ENCODE peak calls at places on chromosomes 16 and 17, in five cellular contexts. One of them, this sample, is unnamed.

GRCh38 chr17:50047488-50048126 is 8.3 kb upstream of the ITGA3 start:
- DNase-seq in tibial artery: no peak
- DNase-seq in dorsolateral prefrontal cortex: no peak
- DNase-seq in heart right ventricle: no peak
- DNase-seq in naive thymus-derived CD4-positive, alpha-beta T cell: no peak
- DNase-seq in this sample: no peak

GRCh38 chr17:50396261-50397110 is 837 bp downstream of the LRRC59 start:
- DNase-seq in naive thymus-derived CD4-positive, alpha-beta T cell: peak
- DNase-seq in heart right ventricle: no peak
- DNase-seq in tibial artery: no peak
- DNase-seq in dorsolateral prefrontal cortex: no peak
- DNase-seq in this sample: no peak

GRCh38 chr17:80675451-80676095 is 130.9 kb downstream of the RPTOR start:
- DNase-seq in heart right ventricle: no peak
- DNase-seq in tibial artery: no peak
- DNase-seq in dorsolateral prefrontal cortex: no peak
- DNase-seq in naive thymus-derived CD4-positive, alpha-beta T cell: no peak
- DNase-seq in this sample: no peak

GRCh38 chr17:67602974-67603373 is 114.8 kb upstream of the NOL11 start:
- DNase-seq in dorsolateral prefrontal cortex: no peak
- DNase-seq in tibial artery: no peak
- DNase-seq in naive thymus-derived CD4-positive, alpha-beta T cell: peak
- DNase-seq in heart right ventricle: no peak
- DNase-seq in this sample: no peak

GRCh38 chr16:22685162-22685830 is 128.7 kb upstream of the HS3ST2 start:
- DNase-seq in heart right ventricle: no peak
- DNase-seq in dorsolateral prefrontal cortex: no peak
- DNase-seq in naive thymus-derived CD4-positive, alpha-beta T cell: no peak
- DNase-seq in tibial artery: peak
- DNase-seq in this sample: no peak

GRCh38 chr17:1552911-1553310 is 9.7 kb downstream of the PITPNA start:
- DNase-seq in dorsolateral prefrontal cortex: no peak
- DNase-seq in tibial artery: no peak
- DNase-seq in naive thymus-derived CD4-positive, alpha-beta T cell: no peak
- DNase-seq in heart right ventricle: no peak
- DNase-seq in this sample: no peak

GRCh38 chr16:20704281-20704680 is 6.8 kb upstream of the ACSM1 start:
- DNase-seq in naive thymus-derived CD4-positive, alpha-beta T cell: no peak
- DNase-seq in dorsolateral prefrontal cortex: no peak
- DNase-seq in heart right ventricle: no peak
- DNase-seq in tibial artery: no peak
- DNase-seq in this sample: no peak

GRCh38 chr17:5123343-5124124 is 7.7 kb downstream of the USP6 start:
- DNase-seq in naive thymus-derived CD4-positive, alpha-beta T cell: no peak
- DNase-seq in tibial artery: no peak
- DNase-seq in heart right ventricle: no peak
- DNase-seq in dorsolateral prefrontal cortex: no peak
- DNase-seq in this sample: no peak

GRCh38 chr17:60573139-60573975 is 26.6 kb upstream of the PPM1D start:
- DNase-seq in tibial artery: no peak
- DNase-seq in naive thymus-derived CD4-positive, alpha-beta T cell: no peak
- DNase-seq in heart right ventricle: no peak
- DNase-seq in dorsolateral prefrontal cortex: no peak
- DNase-seq in this sample: no peak

GRCh38 chr17:15883617-15884111 is 61.3 kb upstream of the ADORA2B start:
- DNase-seq in naive thymus-derived CD4-positive, alpha-beta T cell: no peak
- DNase-seq in tibial artery: no peak
- DNase-seq in dorsolateral prefrontal cortex: no peak
- DNase-seq in heart right ventricle: no peak
- DNase-seq in this sample: no peak

GRCh38 chr17:751269-752001 is 629 bp downstream of the GEMIN4 start:
- DNase-seq in naive thymus-derived CD4-positive, alpha-beta T cell: peak
- DNase-seq in tibial artery: peak
- DNase-seq in dorsolateral prefrontal cortex: no peak
- DNase-seq in heart right ventricle: no peak
- DNase-seq in this sample: no peak

DNA sequence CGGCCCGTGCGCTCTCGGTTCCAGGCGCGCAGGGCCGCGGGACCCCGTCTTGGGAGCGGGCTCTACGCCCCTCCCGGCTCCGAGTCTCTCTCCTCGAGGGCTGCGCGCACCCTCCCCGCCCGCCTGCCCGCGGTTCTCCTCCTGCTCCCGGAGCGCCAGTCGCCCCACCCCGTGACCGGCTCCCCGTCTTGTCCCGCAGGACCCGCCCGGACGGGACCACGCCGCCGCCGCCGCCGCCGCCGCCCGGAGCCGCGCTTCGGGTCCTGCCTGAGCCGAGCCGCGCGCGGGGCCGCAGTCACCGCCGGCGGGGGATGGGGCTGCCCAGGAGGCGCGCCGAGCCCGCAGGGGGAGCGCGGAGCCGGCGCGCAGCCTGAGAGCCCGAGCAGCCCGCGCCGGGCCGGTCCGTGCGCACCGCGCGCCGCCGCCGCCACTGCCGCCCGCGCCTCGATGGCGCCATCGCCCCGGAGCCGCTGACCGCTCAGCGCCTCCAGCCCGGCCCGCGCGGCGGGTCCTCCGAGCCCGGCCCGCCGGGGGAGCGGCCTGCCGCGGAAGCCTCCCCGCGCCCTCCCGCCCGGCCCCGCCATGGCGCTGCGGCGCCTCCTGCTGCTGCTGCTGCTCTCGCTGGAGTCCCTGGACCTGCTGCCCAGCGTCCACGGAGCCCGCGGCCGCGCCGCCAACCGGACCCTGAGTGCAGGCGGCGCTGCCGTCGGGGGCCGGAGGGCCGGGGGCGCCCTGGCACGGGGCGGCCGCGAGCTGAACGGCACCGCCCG is at the start of gene SHISA6:
- DNase-seq in naive thymus-derived CD4-positive, alpha-beta T cell: no peak
- DNase-seq in tibial artery: no peak
- DNase-seq in heart right ventricle: no peak
- DNase-seq in dorsolateral prefrontal cortex: no peak
- DNase-seq in this sample: no peak
- H3K4me3 ChIP-seq in naive thymus-derived CD4-positive, alpha-beta T cell: no peak
- H3K4me3 ChIP-seq in tibial artery: peak
- H3K4me3 ChIP-seq in heart right ventricle: peak
- H3K4me3 ChIP-seq in dorsolateral prefrontal cortex: peak
- H3K4me3 ChIP-seq in this sample: peak

GRCh38 chr16:86772671-86773338 is 194.5 kb downstream of the FOXL1 start:
- DNase-seq in dorsolateral prefrontal cortex: no peak
- DNase-seq in heart right ventricle: no peak
- DNase-seq in tibial artery: no peak
- DNase-seq in naive thymus-derived CD4-positive, alpha-beta T cell: no peak
- DNase-seq in this sample: no peak

GRCh38 chr16:86774931-86775330 is 196.6 kb downstream of the FOXL1 start:
- DNase-seq in heart right ventricle: no peak
- DNase-seq in dorsolateral prefrontal cortex: no peak
- DNase-seq in naive thymus-derived CD4-positive, alpha-beta T cell: no peak
- DNase-seq in tibial artery: no peak
- DNase-seq in this sample: no peak

GRCh38 chr16:86771506-86772230 is 193.3 kb downstream of the FOXL1 start:
- DNase-seq in tibial artery: no peak
- DNase-seq in heart right ventricle: no peak
- DNase-seq in naive thymus-derived CD4-positive, alpha-beta T cell: no peak
- DNase-seq in dorsolateral prefrontal cortex: no peak
- DNase-seq in this sample: no peak

GRCh38 chr16:86773339-86773715 is 195.0 kb downstream of the FOXL1 start:
- DNase-seq in tibial artery: no peak
- DNase-seq in dorsolateral prefrontal cortex: no peak
- DNase-seq in naive thymus-derived CD4-positive, alpha-beta T cell: no peak
- DNase-seq in heart right ventricle: no peak
- DNase-seq in this sample: no peak

GRCh38 chr16:86772231-86772510 is 193.8 kb downstream of the FOXL1 start:
- DNase-seq in tibial artery: no peak
- DNase-seq in heart right ventricle: no peak
- DNase-seq in dorsolateral prefrontal cortex: no peak
- DNase-seq in naive thymus-derived CD4-positive, alpha-beta T cell: no peak
- DNase-seq in this sample: no peak
- H3K4me3 ChIP-seq in tibial artery: no peak
- H3K4me3 ChIP-seq in heart right ventricle: no peak
- H3K4me3 ChIP-seq in dorsolateral prefrontal cortex: no peak
- H3K4me3 ChIP-seq in naive thymus-derived CD4-positive, alpha-beta T cell: no peak
- H3K4me3 ChIP-seq in this sample: no peak

DNA sequence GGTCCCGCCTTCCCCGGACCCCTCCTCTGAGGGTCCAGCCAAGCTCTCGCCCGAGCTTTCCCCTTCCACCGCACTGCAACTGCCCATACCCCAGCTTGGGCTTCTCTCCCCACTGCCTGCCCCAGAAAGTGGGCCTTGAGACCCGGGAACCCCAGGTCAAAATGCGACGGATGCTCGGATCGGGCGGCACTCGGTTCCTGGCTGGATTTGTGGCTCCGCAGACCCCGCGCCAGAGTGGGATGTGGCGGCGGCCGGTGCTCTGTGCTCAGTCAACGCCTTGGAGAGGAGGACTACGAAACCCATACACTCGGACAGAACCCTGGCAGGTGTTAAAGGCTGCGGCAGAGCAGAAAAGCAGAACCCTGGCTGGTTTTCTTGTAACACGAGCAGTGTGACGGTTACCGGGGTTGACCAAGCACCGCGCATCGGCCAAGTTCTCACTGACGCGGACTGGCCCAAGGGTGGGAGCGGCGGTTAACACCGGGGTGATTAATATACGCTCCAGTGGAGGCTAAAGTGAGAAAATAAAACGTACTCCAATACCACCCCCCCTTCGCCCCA is 885 bp upstream of the SLFN13 start:
- DNase-seq in tibial artery: peak
- DNase-seq in naive thymus-derived CD4-positive, alpha-beta T cell: no peak
- DNase-seq in dorsolateral prefrontal cortex: no peak
- DNase-seq in heart right ventricle: peak
- DNase-seq in this sample: no peak
- H3K4me3 ChIP-seq in tibial artery: peak
- H3K4me3 ChIP-seq in naive thymus-derived CD4-positive, alpha-beta T cell: no peak
- H3K4me3 ChIP-seq in dorsolateral prefrontal cortex: peak
- H3K4me3 ChIP-seq in heart right ventricle: peak
- H3K4me3 ChIP-seq in this sample: peak

DNA sequence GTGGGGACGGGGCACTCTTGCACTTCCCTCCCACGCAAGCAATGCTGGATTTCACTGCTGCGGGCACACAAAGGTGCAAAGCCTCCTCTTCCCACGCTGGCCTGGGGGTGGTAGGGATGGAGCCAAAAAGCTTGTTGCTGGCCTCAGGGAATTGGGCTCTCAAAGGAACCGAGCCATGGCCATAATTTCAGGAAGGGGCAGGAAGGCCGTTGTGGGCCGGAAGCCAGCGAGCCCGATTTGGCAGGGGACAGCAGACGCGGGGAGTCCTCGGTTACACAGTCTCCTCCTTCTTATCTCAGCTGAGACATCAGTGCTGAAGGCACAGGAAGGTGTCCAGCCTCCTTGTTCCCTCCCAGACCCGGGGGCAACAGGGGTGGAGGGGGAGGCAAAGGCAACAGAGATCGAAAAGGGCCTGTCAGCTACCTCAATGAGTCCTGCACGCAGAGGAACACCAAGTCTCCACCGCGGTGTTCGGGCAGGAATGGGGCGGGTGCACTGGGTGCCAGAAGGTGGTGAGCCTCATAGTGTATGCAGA is 59.5 kb downstream of the SLFN11 start:
- DNase-seq in tibial artery: no peak
- DNase-seq in dorsolateral prefrontal cortex: no peak
- DNase-seq in naive thymus-derived CD4-positive, alpha-beta T cell: peak
- DNase-seq in heart right ventricle: peak
- DNase-seq in this sample: no peak
- H3K4me3 ChIP-seq in tibial artery: peak
- H3K4me3 ChIP-seq in dorsolateral prefrontal cortex: peak
- H3K4me3 ChIP-seq in naive thymus-derived CD4-positive, alpha-beta T cell: peak
- H3K4me3 ChIP-seq in heart right ventricle: peak
- H3K4me3 ChIP-seq in this sample: peak

GRCh38 chr16:66903544-66904427 is 14.9 kb downstream of the CDH16 start:
- DNase-seq in naive thymus-derived CD4-positive, alpha-beta T cell: no peak
- DNase-seq in dorsolateral prefrontal cortex: no peak
- DNase-seq in tibial artery: no peak
- DNase-seq in heart right ventricle: peak
- DNase-seq in this sample: no peak
- H3K4me3 ChIP-seq in naive thymus-derived CD4-positive, alpha-beta T cell: no peak
- H3K4me3 ChIP-seq in dorsolateral prefrontal cortex: no peak
- H3K4me3 ChIP-seq in tibial artery: no peak
- H3K4me3 ChIP-seq in heart right ventricle: peak
- H3K4me3 ChIP-seq in this sample: no peak

DNA sequence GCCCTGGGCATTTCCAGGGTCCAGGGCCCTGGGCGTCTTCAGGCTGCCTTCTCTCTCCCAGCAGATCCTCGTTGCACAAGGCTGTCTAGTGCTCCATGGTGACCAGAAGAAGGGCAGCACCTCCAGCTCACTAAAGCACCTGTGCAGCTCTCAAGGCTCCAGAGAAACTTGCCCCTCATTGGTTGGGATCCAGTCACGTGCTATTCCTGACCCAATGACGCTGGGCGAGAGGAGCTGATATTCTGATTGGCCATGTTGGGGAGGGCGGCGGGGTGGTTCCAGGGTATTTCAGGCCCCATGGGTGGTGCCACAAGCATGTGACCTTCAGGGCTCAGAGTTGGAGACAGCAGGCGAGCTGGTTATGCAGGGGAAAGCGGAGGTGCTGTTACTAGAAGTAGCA is 309.1 kb downstream of the TOX3 start:
- DNase-seq in dorsolateral prefrontal cortex: no peak
- DNase-seq in heart right ventricle: no peak
- DNase-seq in naive thymus-derived CD4-positive, alpha-beta T cell: no peak
- DNase-seq in tibial artery: no peak
- DNase-seq in this sample: no peak
- H3K4me3 ChIP-seq in dorsolateral prefrontal cortex: no peak
- H3K4me3 ChIP-seq in heart right ventricle: no peak
- H3K4me3 ChIP-seq in naive thymus-derived CD4-positive, alpha-beta T cell: no peak
- H3K4me3 ChIP-seq in tibial artery: no peak
- H3K4me3 ChIP-seq in this sample: no peak

GRCh38 chr16:81798311-81799137 is 19.4 kb downstream of the PLCG2 start:
- DNase-seq in heart right ventricle: no peak
- DNase-seq in dorsolateral prefrontal cortex: no peak
- DNase-seq in tibial artery: no peak
- DNase-seq in naive thymus-derived CD4-positive, alpha-beta T cell: no peak
- DNase-seq in this sample: no peak
- H3K4me3 ChIP-seq in heart right ventricle: no peak
- H3K4me3 ChIP-seq in dorsolateral prefrontal cortex: no peak
- H3K4me3 ChIP-seq in tibial artery: no peak
- H3K4me3 ChIP-seq in naive thymus-derived CD4-positive, alpha-beta T cell: no peak
- H3K4me3 ChIP-seq in this sample: no peak

This sample was measured in iPS DF 6.9.